ENCODE peak calls at places on chromosomes 5 and 9, in five cellular contexts. Q is ureter, P is glutamatergic neuron, X is HCT116, C is neural progenitor cell. B is an unnamed sample.

GRCh38 chr5:53482717-53483638 is 2.5 kb downstream of the FST start:
- DNase-seq in Q (peak; percentile 43), P (peak; percentile 39), C (peak; percentile 77), X (no peak), B (no peak)

GRCh38 chr5:1421521-1422341 is 23.5 kb downstream of the SLC6A3 start:
- DNase-seq in P (no peak), Q (no peak), C (no peak), X (no peak), B (no peak)

GRCh38 chr5:132202711-132203463 is 24.8 kb downstream of the P4HA2 start:
- DNase-seq in P (no peak), Q (peak; percentile 18), C (no peak), X (no peak), B (no peak)

GRCh38 chr5:176995896-176996767 is 10.4 kb downstream of the UIMC1 start:
- DNase-seq in X (no peak), Q (no peak), P (no peak), C (no peak), B (no peak)

GRCh38 chr5:133113331-133114061 is 61.7 kb downstream of the HSPA4 start:
- DNase-seq in P (no peak), C (no peak), X (no peak), Q (no peak), B (no peak)

GRCh38 chr5:32193591-32193990 is 19.5 kb upstream of the GOLPH3 start:
- DNase-seq in C (no peak), X (no peak), Q (peak; percentile 91), P (no peak), B (no peak)

GRCh38 chr9:111874500-111874899 is 22.1 kb upstream of the UGCG start:
- DNase-seq in C (no peak), P (no peak), X (no peak), Q (no peak), B (no peak)

GRCh38 chr9:134353539-134353938 is 27.3 kb downstream of the RXRA start:
- DNase-seq in X (no peak), P (no peak), Q (no peak), C (no peak), B (no peak)

GRCh38 chr9:116213673-116214047 is 60.1 kb downstream of the PAPPA start:
- DNase-seq in C (no peak), Q (no peak), P (no peak), X (no peak), B (no peak)

GRCh38 chr9:117473293-117473692 is 58.4 kb upstream of the ASTN2 start:
- DNase-seq in X (no peak), C (no peak), P (no peak), Q (no peak), B (no peak)

GRCh38 chr5:75736273-75736672 is 19.0 kb upstream of the POC5 start:
- DNase-seq in P (no peak), Q (no peak), X (no peak), C (peak; percentile 17), B (no peak)

GRCh38 chr5:107743357-107744000 is 72.7 kb upstream of the EFNA5 start:
- DNase-seq in X (no peak), Q (no peak), P (no peak), C (no peak), B (no peak)

GRCh38 chr9:34809504-34810186 is 99.7 kb upstream of the CCL21 start:
- DNase-seq in Q (no peak), X (no peak), P (peak; percentile 72), C (peak; percentile 75), B (no peak)